ENCODE peak calls at places on chromosome 5, in seven cellular contexts. I is IMR-90, E is GM06990, D is right atrium auricular region, G is HT-29, B is ovary, K is NCI-H187. R is an unnamed sample.

GRCh38 chr5:64759960-64760695 is 8.4 kb downstream of the SREK1IP1 start:
- DNase-seq in D (no peak), K (no peak), G (no peak), I (no peak), B (no peak), E (no peak), R (no peak)

GRCh38 chr5:179273441-179274145 is 71.7 kb downstream of the ADAMTS2 start:
- DNase-seq in G (no peak), B (peak), I (no peak), D (no peak), E (no peak), K (no peak), R (no peak)

GRCh38 chr5:173668245-173668800 is 51.9 kb upstream of the BOD1 start:
- DNase-seq in K (no peak), G (no peak), B (no peak), I (no peak), E (no peak), D (no peak), R (no peak)

GRCh38 chr5:176954050-176954449 is 52.5 kb downstream of the UIMC1 start:
- DNase-seq in G (no peak), I (no peak), E (no peak), D (no peak), K (no peak), B (no peak), R (no peak)

GRCh38 chr5:152884006-152884405 is 478.9 kb upstream of the NMUR2 start:
- DNase-seq in E (no peak), B (no peak), K (no peak), G (no peak), I (no peak), D (no peak), R (no peak)

GRCh38 chr5:173032730-173033129 is 23.4 kb upstream of the CREBRF start:
- DNase-seq in E (no peak), I (no peak), K (no peak), G (no peak), D (no peak), B (no peak), R (no peak)

GRCh38 chr5:176545737-176546509 is 3.2 kb upstream of the CDHR2 start:
- DNase-seq in K (no peak), G (peak), D (no peak), E (no peak), I (no peak), B (no peak), R (no peak)

GRCh38 chr5:34652466-34652865 is 3.7 kb upstream of the RAI14 start:
- DNase-seq in D (no peak), E (no peak), K (no peak), I (no peak), G (no peak), B (no peak), R (no peak)

GRCh38 chr5:120446896-120447295 is 17.2 kb upstream of the PRR16 start:
- DNase-seq in E (no peak), G (no peak), D (no peak), I (no peak), K (no peak), B (no peak), R (no peak)

GRCh38 chr5:143618146-143618545 is 193.8 kb upstream of the HMHB1 start:
- DNase-seq in G (no peak), B (no peak), K (no peak), E (no peak), D (no peak), I (no peak), R (no peak)

GRCh38 chr5:154713615-154714125 is 41.5 kb upstream of the LARP1 start:
- DNase-seq in B (no peak), E (no peak), D (no peak), G (peak), K (no peak), I (peak), R (no peak)

GRCh38 chr5:67059747-67060490 is 136.7 kb downstream of the CD180 start:
- DNase-seq in I (peak), E (no peak), K (no peak), G (no peak), D (no peak), B (no peak), R (no peak)

GRCh38 chr5:105924366-105924765 is 1746.4 kb downstream of the EFNA5 start:
- DNase-seq in K (no peak), E (no peak), D (no peak), B (no peak), I (peak), G (no peak), R (no peak)

GRCh38 chr5:158064331-158065123 is 205.6 kb upstream of the CLINT1 start:
- DNase-seq in B (no peak), K (no peak), G (no peak), E (no peak), I (no peak), D (no peak), R (no peak)

GRCh38 chr5:374631-375335 is 53.3 kb downstream of the AHRR start:
- DNase-seq in B (no peak), G (no peak), D (peak), K (no peak), I (no peak), E (no peak), R (no peak)

R was measured in NCI-H1436 treated with DMSO at 0.1 percent for 48 hours.